ENCODE peak calls at places on chromosome 15, in five cellular contexts. I, E, Z, M and R are unnamed samples.

GRCh38 chr15:55858661-55859060 is 115.7 kb upstream of the PRTG start:
- DNase-seq in I (no peak), E (no peak), Z (no peak), M (no peak), R (no peak)

GRCh38 chr15:31280037-31280830 is 46.4 kb upstream of the KLF13 start:
- DNase-seq in I (no peak), E (no peak), Z (no peak), M (peak; percentile 68), R (no peak)

GRCh38 chr15:53962646-53963561 is 15.3 kb upstream of the UNC13C start:
- DNase-seq in I (peak; percentile 18), E (peak; percentile 13), Z (peak; percentile 32), M (peak; percentile 23), R (no peak)

GRCh38 chr15:63896336-63897115 is 62.8 kb upstream of the HERC1 start:
- DNase-seq in I (peak; percentile 66), E (peak; percentile 98), Z (no peak), M (peak; percentile 32), R (peak; percentile 90)

GRCh38 chr15:77387355-77388105 is 32.4 kb downstream of the PEAK1 start:
- DNase-seq in I (no peak), E (no peak), Z (no peak), M (no peak), R (no peak)

GRCh38 chr15:58987036-58987435 is 427 bp upstream of the RNF111 start:
- DNase-seq in I (no peak), E (peak; percentile 16), Z (no peak), M (peak; percentile 3), R (no peak)

GRCh38 chr15:39279331-39279730 is 301.5 kb upstream of the THBS1 start:
- DNase-seq in I (no peak), E (no peak), Z (no peak), M (no peak), R (no peak)

GRCh38 chr15:38886315-38887163 is 321.9 kb upstream of the RASGRP1 start:
- DNase-seq in I (peak; percentile 78), E (no peak), Z (no peak), M (no peak), R (no peak)

GRCh38 chr15:75360391-75360790 is 8.0 kb downstream of the MAN2C1 start:
- DNase-seq in I (no peak), E (no peak), Z (no peak), M (no peak), R (no peak)

GRCh38 chr15:64089553-64090280 is 3.9 kb downstream of the CIAO2A start:
- DNase-seq in I (no peak), E (no peak), Z (no peak), M (no peak), R (peak; percentile 68)

GRCh38 chr15:56491110-56491722 is 26.3 kb upstream of the MNS1 start:
- DNase-seq in I (peak; percentile 84), E (peak; percentile 74), Z (peak; percentile 90), M (peak; percentile 54), R (peak; percentile 28)

GRCh38 chr15:95259513-95259912 is 1028.2 kb downstream of the MCTP2 start:
- DNase-seq in I (peak; percentile 81), E (peak; percentile 85), Z (peak; percentile 87), M (peak; percentile 35), R (peak; percentile 47)

GRCh38 chr15:55912982-55913381 is 80.4 kb downstream of the NEDD4 start:
- DNase-seq in I (no peak), E (no peak), Z (no peak), M (no peak), R (no peak)

GRCh38 chr15:28132524-28133275 is 33.6 kb upstream of the OCA2 start:
- DNase-seq in I (no peak), E (no peak), Z (no peak), M (no peak), R (no peak)

GRCh38 chr15:57124036-57124435 is 205.6 kb downstream of the TCF12 start:
- DNase-seq in I (no peak), E (no peak), Z (no peak), M (no peak), R (no peak)

GRCh38 chr15:101342065-101342464 is 47.0 kb upstream of the SNRPA1 start:
- DNase-seq in I (no peak), E (no peak), Z (no peak), M (no peak), R (no peak)

GRCh38 chr15:43277231-43277823 is 10.6 kb upstream of the TGM5 start:
- DNase-seq in I (no peak), E (no peak), Z (no peak), M (no peak), R (no peak)

GRCh38 chr15:62740141-62741004 is 302.2 kb upstream of the TPM1 start:
- DNase-seq in I (peak; percentile 12), E (no peak), Z (no peak), M (no peak), R (no peak)

GRCh38 chr15:85690546-85691226 is 104.0 kb downstream of the KLHL25 start:
- DNase-seq in I (no peak), E (no peak), Z (no peak), M (no peak), R (peak; percentile 79)

GRCh38 chr15:75554717-75555116 is 24.4 kb downstream of the PTPN9 start:
- DNase-seq in I (no peak), E (no peak), Z (no peak), M (no peak), R (no peak)

GRCh38 chr15:80588801-80589200 is 106.3 kb upstream of the ABHD17C start:
- DNase-seq in I (peak; percentile 90), E (no peak), Z (no peak), M (peak; percentile 51), R (no peak)

GRCh38 chr15:65032823-65033537 is 3.5 kb upstream of the MTFMT start:
- DNase-seq in I (peak; percentile 96), E (peak; percentile 72), Z (peak; percentile 92), M (peak; percentile 95), R (no peak)

GRCh38 chr15:65060641-65061397 is 7.0 kb downstream of the RASL12 start:
- DNase-seq in I (no peak), E (no peak), Z (no peak), M (no peak), R (no peak)

GRCh38 chr15:22895465-22896190 is 57.2 kb downstream of the NIPA2 start:
- DNase-seq in I (peak; percentile 80), E (peak; percentile 61), Z (no peak), M (no peak), R (peak; percentile 1)

GRCh38 chr15:57060799-57061198 is 142.4 kb downstream of the TCF12 start:
- DNase-seq in I (peak; percentile 31), E (no peak), Z (no peak), M (peak; percentile 75), R (no peak)

GRCh38 chr15:87340370-87340769 is 916.2 kb downstream of the NTRK3 start:
- DNase-seq in I (no peak), E (no peak), Z (no peak), M (no peak), R (no peak)

GRCh38 chr15:63876085-63876662 is 42.4 kb upstream of the HERC1 start:
- DNase-seq in I (no peak), E (no peak), Z (no peak), M (no peak), R (no peak)

GRCh38 chr15:80890341-80890972 is 99.2 kb downstream of the MESD start:
- DNase-seq in I (no peak), E (no peak), Z (no peak), M (no peak), R (no peak)

GRCh38 chr15:56168394-56168793 is 75.3 kb downstream of the RFX7 start:
- DNase-seq in I (no peak), E (no peak), Z (no peak), M (no peak), R (no peak)

GRCh38 chr15:95319242-95319641 is 1011.3 kb upstream of the NR2F2 start:
- DNase-seq in I (no peak), E (no peak), Z (no peak), M (no peak), R (no peak)

GRCh38 chr15:66278671-66279070 is 14.7 kb upstream of the DIS3L start:
- DNase-seq in I (no peak), E (no peak), Z (no peak), M (no peak), R (no peak)

GRCh38 chr15:58962662-58963565 is 24.5 kb upstream of the RNF111 start:
- DNase-seq in I (peak; percentile 58), E (no peak), Z (no peak), M (no peak), R (no peak)

GRCh38 chr15:25177955-25178801 is 223.4 kb downstream of the SNRPN start:
- DNase-seq in I (no peak), E (no peak), Z (no peak), M (no peak), R (no peak)
- TF ChIP-seq JUNB in I (no peak), E (no peak), Z (no peak), M (no peak), R (no peak)

GRCh38 chr15:68431792-68432401 is at the start of gene ITGA11:
- DNase-seq in I (peak; percentile 57), E (no peak), Z (peak; percentile 90), M (no peak), R (no peak)
- TF ChIP-seq JUNB in I (no peak), E (no peak), Z (no peak), M (no peak), R (no peak)

GRCh38 chr15:29208352-29208751 is 61.3 kb downstream of the NSMCE3 start:
- DNase-seq in I (peak; percentile 21), E (peak; percentile 2), Z (no peak), M (no peak), R (no peak)
- TF ChIP-seq JUNB in I (no peak), E (no peak), Z (no peak), M (no peak), R (no peak)

DNA sequence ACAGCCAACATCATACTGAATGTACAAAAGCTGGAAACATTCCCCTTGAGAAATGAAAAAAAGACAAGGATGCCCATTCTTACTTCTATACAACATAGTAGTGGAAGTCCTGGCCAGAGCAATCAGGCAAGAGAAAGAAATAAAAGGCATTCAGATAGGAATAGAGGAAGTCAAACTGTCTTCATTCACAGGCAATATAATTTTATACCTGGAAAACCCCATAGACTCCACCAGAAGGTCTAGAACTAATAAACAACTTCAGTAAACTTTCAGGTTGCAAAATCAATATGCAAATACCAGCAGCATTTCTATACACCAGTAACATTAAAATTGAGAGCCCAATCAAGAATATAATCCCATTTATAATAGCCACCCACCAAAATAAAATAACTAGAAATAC is 27.1 kb upstream of the THSD4 start:
- DNase-seq in I (no peak), E (no peak), Z (no peak), M (no peak), R (no peak)
- TF ChIP-seq JUNB in I (no peak), E (no peak), Z (no peak), M (no peak), R (no peak)